ENCODE peak calls at places on chromosomes 7 and 10, in nine cellular contexts. One of them, this sample, is unnamed.

GRCh38 chr7:1457949-1458675 is 1.2 kb downstream of the MICALL2 start:
- DNase-seq in ureter: no peak
- DNase-seq in HTR-8/SVneo: peak
- DNase-seq in omental fat pad: no peak
- DNase-seq in thoracic aorta: no peak
- DNase-seq in heart left ventricle: no peak
- DNase-seq in NCI-H1092 treated with DMSO at 0.1 percent for 48 hours: no peak
- DNase-seq in non-pigmented ciliary epithelial cell: no peak
- DNase-seq in activated gamma-delta T cell treated with Interleukin-2 at 50 U/mL for 16 hours: no peak
- DNase-seq in this sample: peak

GRCh38 chr10:50552771-50553535 is 70.8 kb downstream of the SGMS1 start:
- DNase-seq in ureter: no peak
- DNase-seq in HTR-8/SVneo: no peak
- DNase-seq in omental fat pad: no peak
- DNase-seq in thoracic aorta: no peak
- DNase-seq in heart left ventricle: no peak
- DNase-seq in NCI-H1092 treated with DMSO at 0.1 percent for 48 hours: no peak
- DNase-seq in non-pigmented ciliary epithelial cell: no peak
- DNase-seq in activated gamma-delta T cell treated with Interleukin-2 at 50 U/mL for 16 hours: peak
- DNase-seq in this sample: peak

GRCh38 chr10:132418520-132419416 is 21.8 kb downstream of the PWWP2B start:
- DNase-seq in ureter: peak
- DNase-seq in HTR-8/SVneo: no peak
- DNase-seq in omental fat pad: no peak
- DNase-seq in thoracic aorta: no peak
- DNase-seq in heart left ventricle: peak
- DNase-seq in NCI-H1092 treated with DMSO at 0.1 percent for 48 hours: peak
- DNase-seq in non-pigmented ciliary epithelial cell: no peak
- DNase-seq in activated gamma-delta T cell treated with Interleukin-2 at 50 U/mL for 16 hours: no peak
- DNase-seq in this sample: peak

GRCh38 chr10:119919271-119919670 is 26.7 kb downstream of the SEC23IP start:
- DNase-seq in ureter: no peak
- DNase-seq in HTR-8/SVneo: no peak
- DNase-seq in omental fat pad: no peak
- DNase-seq in thoracic aorta: no peak
- DNase-seq in heart left ventricle: no peak
- DNase-seq in NCI-H1092 treated with DMSO at 0.1 percent for 48 hours: no peak
- DNase-seq in non-pigmented ciliary epithelial cell: no peak
- DNase-seq in activated gamma-delta T cell treated with Interleukin-2 at 50 U/mL for 16 hours: no peak
- DNase-seq in this sample: no peak

GRCh38 chr10:126216221-126216701 is 172.0 kb downstream of the ADAM12 start:
- DNase-seq in ureter: no peak
- DNase-seq in HTR-8/SVneo: peak
- DNase-seq in omental fat pad: no peak
- DNase-seq in thoracic aorta: no peak
- DNase-seq in heart left ventricle: no peak
- DNase-seq in NCI-H1092 treated with DMSO at 0.1 percent for 48 hours: no peak
- DNase-seq in non-pigmented ciliary epithelial cell: no peak
- DNase-seq in activated gamma-delta T cell treated with Interleukin-2 at 50 U/mL for 16 hours: no peak
- DNase-seq in this sample: no peak

GRCh38 chr7:110205899-110206298 is 885.0 kb upstream of the LRRN3 start:
- DNase-seq in ureter: no peak
- DNase-seq in HTR-8/SVneo: no peak
- DNase-seq in omental fat pad: no peak
- DNase-seq in thoracic aorta: no peak
- DNase-seq in heart left ventricle: no peak
- DNase-seq in NCI-H1092 treated with DMSO at 0.1 percent for 48 hours: no peak
- DNase-seq in non-pigmented ciliary epithelial cell: peak
- DNase-seq in activated gamma-delta T cell treated with Interleukin-2 at 50 U/mL for 16 hours: no peak
- DNase-seq in this sample: peak

GRCh38 chr10:60203993-60204618 is 185.6 kb downstream of the ANK3 start:
- DNase-seq in ureter: no peak
- DNase-seq in HTR-8/SVneo: peak
- DNase-seq in omental fat pad: no peak
- DNase-seq in thoracic aorta: no peak
- DNase-seq in heart left ventricle: no peak
- DNase-seq in NCI-H1092 treated with DMSO at 0.1 percent for 48 hours: peak
- DNase-seq in non-pigmented ciliary epithelial cell: no peak
- DNase-seq in activated gamma-delta T cell treated with Interleukin-2 at 50 U/mL for 16 hours: no peak
- DNase-seq in this sample: peak

GRCh38 chr10:88379575-88379974 is 203.5 kb downstream of the RNLS start:
- DNase-seq in ureter: no peak
- DNase-seq in HTR-8/SVneo: no peak
- DNase-seq in omental fat pad: no peak
- DNase-seq in thoracic aorta: no peak
- DNase-seq in heart left ventricle: no peak
- DNase-seq in NCI-H1092 treated with DMSO at 0.1 percent for 48 hours: no peak
- DNase-seq in non-pigmented ciliary epithelial cell: no peak
- DNase-seq in activated gamma-delta T cell treated with Interleukin-2 at 50 U/mL for 16 hours: no peak
- DNase-seq in this sample: no peak

GRCh38 chr10:9018161-9018843 is 963.8 kb downstream of the GATA3 start:
- DNase-seq in ureter: no peak
- DNase-seq in HTR-8/SVneo: no peak
- DNase-seq in omental fat pad: no peak
- DNase-seq in thoracic aorta: no peak
- DNase-seq in heart left ventricle: no peak
- DNase-seq in NCI-H1092 treated with DMSO at 0.1 percent for 48 hours: no peak
- DNase-seq in non-pigmented ciliary epithelial cell: no peak
- DNase-seq in activated gamma-delta T cell treated with Interleukin-2 at 50 U/mL for 16 hours: no peak
- DNase-seq in this sample: no peak

GRCh38 chr7:158264881-158265742 is 322.5 kb downstream of the PTPRN2 start:
- DNase-seq in ureter: no peak
- DNase-seq in HTR-8/SVneo: no peak
- DNase-seq in omental fat pad: no peak
- DNase-seq in thoracic aorta: no peak
- DNase-seq in heart left ventricle: no peak
- DNase-seq in NCI-H1092 treated with DMSO at 0.1 percent for 48 hours: no peak
- DNase-seq in non-pigmented ciliary epithelial cell: no peak
- DNase-seq in activated gamma-delta T cell treated with Interleukin-2 at 50 U/mL for 16 hours: no peak
- DNase-seq in this sample: no peak

GRCh38 chr7:50640779-50641178 is 75.6 kb upstream of the DDC start:
- DNase-seq in ureter: no peak
- DNase-seq in HTR-8/SVneo: no peak
- DNase-seq in omental fat pad: no peak
- DNase-seq in thoracic aorta: no peak
- DNase-seq in heart left ventricle: no peak
- DNase-seq in NCI-H1092 treated with DMSO at 0.1 percent for 48 hours: no peak
- DNase-seq in non-pigmented ciliary epithelial cell: no peak
- DNase-seq in activated gamma-delta T cell treated with Interleukin-2 at 50 U/mL for 16 hours: no peak
- DNase-seq in this sample: no peak

GRCh38 chr10:62599161-62599560 is 205.4 kb upstream of the ADO start:
- DNase-seq in ureter: no peak
- DNase-seq in HTR-8/SVneo: no peak
- DNase-seq in omental fat pad: no peak
- DNase-seq in thoracic aorta: no peak
- DNase-seq in heart left ventricle: no peak
- DNase-seq in NCI-H1092 treated with DMSO at 0.1 percent for 48 hours: no peak
- DNase-seq in non-pigmented ciliary epithelial cell: no peak
- DNase-seq in activated gamma-delta T cell treated with Interleukin-2 at 50 U/mL for 16 hours: no peak
- DNase-seq in this sample: no peak

GRCh38 chr7:74141705-74142104 is 32.5 kb upstream of the EIF4H start:
- DNase-seq in ureter: no peak
- DNase-seq in HTR-8/SVneo: no peak
- DNase-seq in omental fat pad: no peak
- DNase-seq in thoracic aorta: no peak
- DNase-seq in heart left ventricle: no peak
- DNase-seq in NCI-H1092 treated with DMSO at 0.1 percent for 48 hours: no peak
- DNase-seq in non-pigmented ciliary epithelial cell: no peak
- DNase-seq in activated gamma-delta T cell treated with Interleukin-2 at 50 U/mL for 16 hours: no peak
- DNase-seq in this sample: peak

GRCh38 chr10:22853906-22854447 is 73.9 kb upstream of the ARMC3 start:
- DNase-seq in ureter: no peak
- DNase-seq in HTR-8/SVneo: no peak
- DNase-seq in omental fat pad: no peak
- DNase-seq in thoracic aorta: no peak
- DNase-seq in heart left ventricle: no peak
- DNase-seq in NCI-H1092 treated with DMSO at 0.1 percent for 48 hours: no peak
- DNase-seq in non-pigmented ciliary epithelial cell: no peak
- DNase-seq in activated gamma-delta T cell treated with Interleukin-2 at 50 U/mL for 16 hours: no peak
- DNase-seq in this sample: no peak

GRCh38 chr7:93902777-93903423 is 3.5 kb upstream of the GNGT1 start:
- DNase-seq in ureter: no peak
- DNase-seq in HTR-8/SVneo: no peak
- DNase-seq in omental fat pad: no peak
- DNase-seq in thoracic aorta: no peak
- DNase-seq in heart left ventricle: no peak
- DNase-seq in NCI-H1092 treated with DMSO at 0.1 percent for 48 hours: peak
- DNase-seq in non-pigmented ciliary epithelial cell: no peak
- DNase-seq in activated gamma-delta T cell treated with Interleukin-2 at 50 U/mL for 16 hours: no peak
- DNase-seq in this sample: peak

GRCh38 chr7:156816943-156817572 is 75.9 kb downstream of the LMBR1 start:
- DNase-seq in ureter: no peak
- DNase-seq in HTR-8/SVneo: peak
- DNase-seq in omental fat pad: no peak
- DNase-seq in thoracic aorta: no peak
- DNase-seq in heart left ventricle: no peak
- DNase-seq in NCI-H1092 treated with DMSO at 0.1 percent for 48 hours: no peak
- DNase-seq in non-pigmented ciliary epithelial cell: no peak
- DNase-seq in activated gamma-delta T cell treated with Interleukin-2 at 50 U/mL for 16 hours: no peak
- DNase-seq in this sample: peak

This sample was measured in NCI-H69.